ENCODE peak calls at places on chromosomes 5 and 9, in eight cellular contexts. One of them, this sample, is unnamed.

GRCh38 chr5:83474170-83474796 is 2.7 kb downstream of the VCAN start:
- DNase-seq in HCT116: peak; percentile 67
- DNase-seq in breast epithelium: peak; percentile 52
- DNase-seq in heart left ventricle: peak; percentile 87
- DNase-seq in A549: peak; percentile 61
- DNase-seq in tibial nerve: peak; percentile 68
- DNase-seq in sigmoid colon: peak; percentile 92
- DNase-seq in body of pancreas: peak; percentile 56
- DNase-seq in this sample: peak; percentile 28

GRCh38 chr5:56026863-56027300 is 32.1 kb upstream of the IL6ST start:
- DNase-seq in HCT116: no peak
- DNase-seq in breast epithelium: no peak
- DNase-seq in heart left ventricle: no peak
- DNase-seq in A549: peak; percentile 54
- DNase-seq in tibial nerve: no peak
- DNase-seq in sigmoid colon: no peak
- DNase-seq in body of pancreas: no peak
- DNase-seq in this sample: no peak

GRCh38 chr5:33311893-33312292 is 128.9 kb upstream of the TARS1 start:
- DNase-seq in HCT116: peak; percentile 4
- DNase-seq in breast epithelium: no peak
- DNase-seq in heart left ventricle: no peak
- DNase-seq in A549: no peak
- DNase-seq in tibial nerve: no peak
- DNase-seq in sigmoid colon: no peak
- DNase-seq in body of pancreas: no peak
- DNase-seq in this sample: no peak

GRCh38 chr5:114898602-114899001 is 271.1 kb downstream of the TRIM36 start:
- DNase-seq in HCT116: peak; percentile 6
- DNase-seq in breast epithelium: no peak
- DNase-seq in heart left ventricle: no peak
- DNase-seq in A549: no peak
- DNase-seq in tibial nerve: no peak
- DNase-seq in sigmoid colon: no peak
- DNase-seq in body of pancreas: no peak
- DNase-seq in this sample: no peak

GRCh38 chr5:73893813-73894212 is 267.8 kb downstream of the ARHGEF28 start:
- DNase-seq in HCT116: no peak
- DNase-seq in breast epithelium: no peak
- DNase-seq in heart left ventricle: no peak
- DNase-seq in A549: no peak
- DNase-seq in tibial nerve: no peak
- DNase-seq in sigmoid colon: no peak
- DNase-seq in body of pancreas: no peak
- DNase-seq in this sample: no peak

GRCh38 chr5:1723957-1724821 is 75.4 kb downstream of the MRPL36 start:
- DNase-seq in HCT116: no peak
- DNase-seq in breast epithelium: peak; percentile 10
- DNase-seq in heart left ventricle: no peak
- DNase-seq in A549: no peak
- DNase-seq in tibial nerve: no peak
- DNase-seq in sigmoid colon: peak; percentile 32
- DNase-seq in body of pancreas: no peak
- DNase-seq in this sample: peak; percentile 3

GRCh38 chr9:89675403-89675771 is 70.6 kb downstream of the GADD45G start:
- DNase-seq in HCT116: no peak
- DNase-seq in breast epithelium: no peak
- DNase-seq in heart left ventricle: peak; percentile 59
- DNase-seq in A549: no peak
- DNase-seq in tibial nerve: no peak
- DNase-seq in sigmoid colon: no peak
- DNase-seq in body of pancreas: peak; percentile 62
- DNase-seq in this sample: peak; percentile 50

GRCh38 chr5:132180134-132180745 is 47.4 kb downstream of the P4HA2 start:
- DNase-seq in HCT116: peak; percentile 47
- DNase-seq in breast epithelium: no peak
- DNase-seq in heart left ventricle: no peak
- DNase-seq in A549: peak; percentile 69
- DNase-seq in tibial nerve: no peak
- DNase-seq in sigmoid colon: no peak
- DNase-seq in body of pancreas: peak; percentile 33
- DNase-seq in this sample: no peak

GRCh38 chr9:7394007-7394774 is 405.4 kb downstream of the DMAC1 start:
- DNase-seq in HCT116: no peak
- DNase-seq in breast epithelium: no peak
- DNase-seq in heart left ventricle: no peak
- DNase-seq in A549: no peak
- DNase-seq in tibial nerve: no peak
- DNase-seq in sigmoid colon: no peak
- DNase-seq in body of pancreas: no peak
- DNase-seq in this sample: no peak

GRCh38 chr9:121541945-121542344 is 42.3 kb upstream of the GGTA1 start:
- DNase-seq in HCT116: no peak
- DNase-seq in breast epithelium: no peak
- DNase-seq in heart left ventricle: no peak
- DNase-seq in A549: no peak
- DNase-seq in tibial nerve: no peak
- DNase-seq in sigmoid colon: no peak
- DNase-seq in body of pancreas: no peak
- DNase-seq in this sample: no peak

GRCh38 chr9:105901514-105902109 is 207.3 kb downstream of the TMEM38B start:
- DNase-seq in HCT116: no peak
- DNase-seq in breast epithelium: no peak
- DNase-seq in heart left ventricle: peak; percentile 46
- DNase-seq in A549: peak; percentile 54
- DNase-seq in tibial nerve: no peak
- DNase-seq in sigmoid colon: no peak
- DNase-seq in body of pancreas: no peak
- DNase-seq in this sample: peak; percentile 41

GRCh38 chr5:108101105-108101504 is 280.8 kb downstream of the FBXL17 start:
- DNase-seq in HCT116: no peak
- DNase-seq in breast epithelium: no peak
- DNase-seq in heart left ventricle: peak; percentile 41
- DNase-seq in A549: no peak
- DNase-seq in tibial nerve: no peak
- DNase-seq in sigmoid colon: no peak
- DNase-seq in body of pancreas: no peak
- DNase-seq in this sample: peak; percentile 31

GRCh38 chr5:149130121-149130931 is 11.0 kb upstream of the ABLIM3 start:
- DNase-seq in HCT116: no peak
- DNase-seq in breast epithelium: no peak
- DNase-seq in heart left ventricle: no peak
- DNase-seq in A549: no peak
- DNase-seq in tibial nerve: no peak
- DNase-seq in sigmoid colon: no peak
- DNase-seq in body of pancreas: no peak
- DNase-seq in this sample: no peak

GRCh38 chr5:6473284-6473683 is 24.6 kb downstream of the UBE2QL1 start:
- DNase-seq in HCT116: no peak
- DNase-seq in breast epithelium: no peak
- DNase-seq in heart left ventricle: no peak
- DNase-seq in A549: no peak
- DNase-seq in tibial nerve: no peak
- DNase-seq in sigmoid colon: peak; percentile 24
- DNase-seq in body of pancreas: no peak
- DNase-seq in this sample: no peak

GRCh38 chr9:33157960-33158359 is 9.2 kb downstream of the B4GALT1 start:
- DNase-seq in HCT116: no peak
- DNase-seq in breast epithelium: no peak
- DNase-seq in heart left ventricle: no peak
- DNase-seq in A549: no peak
- DNase-seq in tibial nerve: no peak
- DNase-seq in sigmoid colon: no peak
- DNase-seq in body of pancreas: no peak
- DNase-seq in this sample: no peak

GRCh38 chr9:15400281-15400941 is 22.3 kb upstream of the SNAPC3 start:
- DNase-seq in HCT116: no peak
- DNase-seq in breast epithelium: no peak
- DNase-seq in heart left ventricle: no peak
- DNase-seq in A549: no peak
- DNase-seq in tibial nerve: no peak
- DNase-seq in sigmoid colon: no peak
- DNase-seq in body of pancreas: no peak
- DNase-seq in this sample: no peak

GRCh38 chr5:164235176-164235914 is 729.9 kb downstream of the MAT2B start:
- DNase-seq in HCT116: no peak
- DNase-seq in breast epithelium: no peak
- DNase-seq in heart left ventricle: no peak
- DNase-seq in A549: no peak
- DNase-seq in tibial nerve: no peak
- DNase-seq in sigmoid colon: no peak
- DNase-seq in body of pancreas: no peak
- DNase-seq in this sample: no peak

GRCh38 chr5:37727238-37727637 is 112.6 kb downstream of the GDNF start:
- DNase-seq in HCT116: no peak
- DNase-seq in breast epithelium: no peak
- DNase-seq in heart left ventricle: no peak
- DNase-seq in A549: no peak
- DNase-seq in tibial nerve: no peak
- DNase-seq in sigmoid colon: no peak
- DNase-seq in body of pancreas: no peak
- DNase-seq in this sample: no peak

GRCh38 chr5:37722236-37723146 is 117.3 kb downstream of the GDNF start:
- DNase-seq in HCT116: peak; percentile 40
- DNase-seq in breast epithelium: no peak
- DNase-seq in heart left ventricle: no peak
- DNase-seq in A549: peak; percentile 5
- DNase-seq in tibial nerve: no peak
- DNase-seq in sigmoid colon: no peak
- DNase-seq in body of pancreas: no peak
- DNase-seq in this sample: no peak

GRCh38 chr5:37724395-37725125 is 115.3 kb downstream of the GDNF start:
- DNase-seq in HCT116: no peak
- DNase-seq in breast epithelium: no peak
- DNase-seq in heart left ventricle: no peak
- DNase-seq in A549: no peak
- DNase-seq in tibial nerve: no peak
- DNase-seq in sigmoid colon: peak; percentile 57
- DNase-seq in body of pancreas: no peak
- DNase-seq in this sample: no peak

GRCh38 chr5:37723147-37723961 is 116.5 kb downstream of the GDNF start:
- DNase-seq in HCT116: peak; percentile 12
- DNase-seq in breast epithelium: no peak
- DNase-seq in heart left ventricle: no peak
- DNase-seq in A549: peak; percentile 5
- DNase-seq in tibial nerve: no peak
- DNase-seq in sigmoid colon: peak; percentile 52
- DNase-seq in body of pancreas: no peak
- DNase-seq in this sample: no peak

DNA sequence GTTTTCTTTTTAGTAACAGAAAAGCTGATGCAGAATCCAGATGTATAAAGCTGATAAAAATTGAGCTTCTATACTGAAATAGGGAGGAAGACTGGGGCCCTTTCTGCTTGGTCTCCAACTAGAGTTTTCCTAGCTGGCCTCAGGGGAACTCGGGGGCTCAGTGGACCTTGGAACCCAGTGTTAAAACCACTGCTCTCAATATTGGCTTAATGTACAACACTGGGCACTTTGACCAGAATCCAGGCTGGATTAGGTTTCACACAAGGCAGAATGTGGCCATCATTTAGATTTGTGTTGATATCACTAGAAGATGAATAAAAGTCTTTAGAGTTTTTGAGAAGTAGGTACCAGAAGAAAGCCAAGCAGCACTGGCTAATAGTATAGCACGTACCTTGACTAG is 114.7 kb downstream of the GDNF start:
- DNase-seq in HCT116: no peak
- DNase-seq in breast epithelium: no peak
- DNase-seq in heart left ventricle: no peak
- DNase-seq in A549: no peak
- DNase-seq in tibial nerve: no peak
- DNase-seq in sigmoid colon: no peak
- DNase-seq in body of pancreas: no peak
- DNase-seq in this sample: no peak
- H3K4me3 ChIP-seq in HCT116: no peak overlapping the region
- H3K4me3 ChIP-seq in breast epithelium: no peak overlapping the region
- H3K4me3 ChIP-seq in heart left ventricle: no peak overlapping the region
- H3K4me3 ChIP-seq in A549: no peak overlapping the region
- H3K4me3 ChIP-seq in tibial nerve: no peak overlapping the region
- H3K4me3 ChIP-seq in sigmoid colon: no peak overlapping the region
- H3K4me3 ChIP-seq in body of pancreas: no peak overlapping the region
- H3K4me3 ChIP-seq in this sample: no peak overlapping the region

DNA sequence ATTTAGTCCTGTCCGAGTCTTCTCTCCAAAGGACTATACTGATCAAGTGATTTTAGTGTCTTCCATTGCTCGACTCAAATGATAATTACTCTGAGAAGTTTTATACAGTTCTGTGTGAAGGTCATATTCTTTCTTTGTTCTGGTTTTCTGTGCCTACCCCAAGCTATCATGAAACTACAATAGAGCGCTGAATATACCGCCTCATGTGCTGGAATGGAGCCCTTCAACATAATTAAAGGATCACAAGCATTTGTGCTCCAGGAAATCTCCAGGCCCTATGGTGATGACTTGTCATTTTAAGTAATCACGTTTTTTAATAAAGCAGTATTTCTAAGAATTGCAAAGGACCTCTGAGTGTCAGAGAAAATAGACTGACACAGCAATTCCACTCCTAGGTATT is 10.9 kb upstream of the SLC31A2 start:
- DNase-seq in HCT116: no peak
- DNase-seq in breast epithelium: no peak
- DNase-seq in heart left ventricle: no peak
- DNase-seq in A549: no peak
- DNase-seq in tibial nerve: no peak
- DNase-seq in sigmoid colon: no peak
- DNase-seq in body of pancreas: no peak
- DNase-seq in this sample: no peak
- H3K4me1 ChIP-seq in HCT116: no peaks in the 10 kb centered on the region
- H3K4me1 ChIP-seq in breast epithelium: no peaks in the 10 kb centered on the region
- H3K4me1 ChIP-seq in heart left ventricle: no peaks in the 10 kb centered on the region
- H3K4me1 ChIP-seq in A549: no peaks in the 10 kb centered on the region
- H3K4me1 ChIP-seq in tibial nerve: no peaks in the 10 kb centered on the region
- H3K4me1 ChIP-seq in sigmoid colon: no peaks in the 10 kb centered on the region
- H3K4me1 ChIP-seq in body of pancreas: no peaks in the 10 kb centered on the region
- H3K4me1 ChIP-seq in this sample: no peaks in the 10 kb centered on the region

DNA sequence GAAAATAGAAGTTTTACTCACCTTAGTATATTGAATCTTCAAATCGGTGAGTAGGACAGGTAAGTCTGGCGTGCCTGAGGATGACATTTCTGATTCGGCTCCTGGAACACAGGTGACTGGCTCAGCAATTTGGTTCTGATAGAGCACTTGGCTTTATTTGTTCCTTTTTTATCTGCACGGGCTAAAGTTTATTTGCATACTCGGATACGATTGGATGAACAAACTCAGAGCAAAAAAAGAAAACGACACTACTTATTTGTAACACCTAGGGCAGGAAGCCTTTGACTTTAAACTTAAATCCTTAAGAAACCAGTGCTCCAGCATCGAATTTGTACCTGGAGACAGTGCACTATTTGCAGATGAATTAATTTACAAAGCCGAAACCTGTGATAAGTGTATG is at the start of gene ALDH1A1:
- DNase-seq in HCT116: no peak
- DNase-seq in breast epithelium: no peak
- DNase-seq in heart left ventricle: no peak
- DNase-seq in A549: no peak
- DNase-seq in tibial nerve: peak; percentile 36
- DNase-seq in sigmoid colon: no peak
- DNase-seq in body of pancreas: peak; percentile 69
- DNase-seq in this sample: peak; percentile 40
- TF ChIP-seq POLR2A in HCT116: no peak
- TF ChIP-seq POLR2A in breast epithelium: no peak
- TF ChIP-seq POLR2A in heart left ventricle: no peak
- TF ChIP-seq POLR2A in A549: peak; percentile 84
- TF ChIP-seq POLR2A in tibial nerve: peak; percentile 64
- TF ChIP-seq POLR2A in sigmoid colon: peak; percentile 55
- TF ChIP-seq POLR2A in body of pancreas: peak; percentile 55
- TF ChIP-seq POLR2A in this sample: no peak

GRCh38 chr5:141716009-141716408 is 34.0 kb upstream of the ARAP3 start:
- DNase-seq in HCT116: no peak
- DNase-seq in breast epithelium: peak; percentile 24
- DNase-seq in heart left ventricle: no peak
- DNase-seq in A549: no peak
- DNase-seq in tibial nerve: no peak
- DNase-seq in sigmoid colon: no peak
- DNase-seq in body of pancreas: no peak
- DNase-seq in this sample: peak; percentile 71
- H3K4me3 ChIP-seq in HCT116: no peak overlapping the region
- H3K4me3 ChIP-seq in breast epithelium: no peak overlapping the region
- H3K4me3 ChIP-seq in heart left ventricle: no peak overlapping the region
- H3K4me3 ChIP-seq in A549: no peak overlapping the region
- H3K4me3 ChIP-seq in tibial nerve: no peak overlapping the region
- H3K4me3 ChIP-seq in sigmoid colon: no peak overlapping the region
- H3K4me3 ChIP-seq in body of pancreas: no peak overlapping the region
- H3K4me3 ChIP-seq in this sample: no peak overlapping the region

This sample was measured in prostate gland.